ENCODE peak calls at places on chromosome 1, in seven cellular contexts. X is heart right ventricle; W is naive thymus-derived CD4-positive, alpha-beta T cell; V is pancreas; Q is sigmoid colon; D is transverse colon; I is PC-9. S is an unnamed sample.

GRCh38 chr1:150160964-150161626 is 11.4 kb downstream of the PLEKHO1 start:
- DNase-seq in X (no peak), W (no peak), V (no peak), Q (no peak), D (no peak), I (no peak), S (no peak)

GRCh38 chr1:245560460-245560859 is 405.7 kb downstream of the KIF26B start:
- DNase-seq in X (no peak), W (no peak), V (no peak), Q (no peak), D (no peak), I (no peak), S (no peak)

GRCh38 chr1:51963592-51964308 is 26.8 kb downstream of the RAB3B start:
- DNase-seq in X (no peak), W (no peak), V (no peak), Q (no peak), D (no peak), I (no peak), S (no peak)

GRCh38 chr1:29453502-29454240 is 217.3 kb downstream of the PTPRU start:
- DNase-seq in X (no peak), W (no peak), V (no peak), Q (no peak), D (no peak), I (peak; percentile 25), S (no peak)

GRCh38 chr1:161164901-161165620 is 1.2 kb upstream of the PPOX start:
- DNase-seq in X (no peak), W (no peak), V (no peak), Q (no peak), D (no peak), I (no peak), S (no peak)

GRCh38 chr1:218775476-218776170 is 398.1 kb upstream of the LYPLAL1 start:
- DNase-seq in X (no peak), W (no peak), V (no peak), Q (no peak), D (no peak), I (no peak), S (no peak)

GRCh38 chr1:24594328-24594598 is 38.4 kb downstream of the NCMAP start:
- DNase-seq in X (no peak), W (no peak), V (no peak), Q (no peak), D (no peak), I (peak; percentile 34), S (no peak)

GRCh38 chr1:151485685-151486255 is 25.4 kb upstream of the CGN start:
- DNase-seq in X (no peak), W (no peak), V (no peak), Q (no peak), D (no peak), I (no peak), S (no peak)

GRCh38 chr1:24294228-24294672 is 24.9 kb upstream of the GRHL3 start:
- DNase-seq in X (no peak), W (no peak), V (no peak), Q (peak; percentile 90), D (peak; percentile 37), I (peak; percentile 64), S (no peak)

GRCh38 chr1:211951856-211952255 is 83.5 kb downstream of the INTS7 start:
- DNase-seq in X (no peak), W (no peak), V (no peak), Q (no peak), D (no peak), I (peak; percentile 42), S (no peak)

GRCh38 chr1:109508001-109508872 is 1.3 kb downstream of the AMIGO1 start:
- DNase-seq in X (no peak), W (no peak), V (no peak), Q (peak; percentile 54), D (no peak), I (no peak), S (no peak)

GRCh38 chr1:48362901-48363300 is 109.1 kb downstream of the SPATA6 start:
- DNase-seq in X (no peak), W (no peak), V (no peak), Q (no peak), D (no peak), I (no peak), S (no peak)

GRCh38 chr1:242449211-242449610 is 75.3 kb downstream of the PLD5 start:
- DNase-seq in X (no peak), W (no peak), V (no peak), Q (no peak), D (no peak), I (no peak), S (no peak)

GRCh38 chr1:187476671-187477070 is 647.9 kb downstream of the PLA2G4A start:
- DNase-seq in X (no peak), W (no peak), V (no peak), Q (no peak), D (no peak), I (no peak), S (no peak)

GRCh38 chr1:3307359-3307758 is 147.1 kb upstream of the ARHGEF16 start:
- DNase-seq in X (no peak), W (no peak), V (no peak), Q (no peak), D (no peak), I (no peak), S (no peak)

GRCh38 chr1:225511828-225512381 is 84.1 kb upstream of the LBR start:
- DNase-seq in X (no peak), W (no peak), V (no peak), Q (no peak), D (no peak), I (no peak), S (no peak)

GRCh38 chr1:167450843-167451242 is 67.5 kb downstream of the CD247 start:
- DNase-seq in X (no peak), W (no peak), V (no peak), Q (peak; percentile 5), D (no peak), I (no peak), S (no peak)

GRCh38 chr1:56992318-56993136 is 26.7 kb upstream of the C8B start:
- DNase-seq in X (no peak), W (no peak), V (no peak), Q (no peak), D (no peak), I (no peak), S (no peak)

GRCh38 chr1:28877132-28877781 is 37.1 kb upstream of the EPB41 start:
- DNase-seq in X (peak; percentile 73), W (peak; percentile 74), V (peak; percentile 86), Q (peak; percentile 84), D (peak; percentile 84), I (peak; percentile 76), S (peak; percentile 81)

GRCh38 chr1:168921514-168922106 is 184.9 kb upstream of the ATP1B1 start:
- DNase-seq in X (no peak), W (no peak), V (no peak), Q (no peak), D (no peak), I (no peak), S (no peak)

GRCh38 chr1:245256528-245256927 is 101.7 kb downstream of the KIF26B start:
- DNase-seq in X (no peak), W (no peak), V (no peak), Q (no peak), D (no peak), I (no peak), S (no peak)

GRCh38 chr1:206890125-206890637 is 7.1 kb upstream of the IL24 start:
- DNase-seq in X (no peak), W (no peak), V (no peak), Q (no peak), D (no peak), I (no peak), S (no peak)
- H3K27ac ChIP-seq in X (no peak overlapping the region), W (no peak overlapping the region), V (peak overlapping the region; percentile 13), Q (no peak overlapping the region), D (no peak overlapping the region), I (no peak overlapping the region), S (peak overlapping the region; percentile 59)

GRCh38 chr1:224113545-224113917 is 380 bp upstream of the FBXO28 start:
- DNase-seq in X (no peak), W (no peak), V (no peak), Q (no peak), D (no peak), I (no peak), S (no peak)

GRCh38 chr1:224109981-224110380 is 3.9 kb upstream of the FBXO28 start:
- DNase-seq in X (no peak), W (no peak), V (no peak), Q (no peak), D (no peak), I (no peak), S (no peak)

GRCh38 chr1:224114787-224115175 is 870 bp downstream of the FBXO28 start:
- DNase-seq in X (no peak), W (no peak), V (no peak), Q (no peak), D (no peak), I (no peak), S (no peak)

GRCh38 chr1:224113918-224114786 is at the start of gene FBXO28:
- DNase-seq in X (peak; percentile 97), W (peak; percentile 90), V (peak; percentile 93), Q (peak; percentile 98), D (peak; percentile 95), I (peak; percentile 93), S (peak; percentile 98)

DNA sequence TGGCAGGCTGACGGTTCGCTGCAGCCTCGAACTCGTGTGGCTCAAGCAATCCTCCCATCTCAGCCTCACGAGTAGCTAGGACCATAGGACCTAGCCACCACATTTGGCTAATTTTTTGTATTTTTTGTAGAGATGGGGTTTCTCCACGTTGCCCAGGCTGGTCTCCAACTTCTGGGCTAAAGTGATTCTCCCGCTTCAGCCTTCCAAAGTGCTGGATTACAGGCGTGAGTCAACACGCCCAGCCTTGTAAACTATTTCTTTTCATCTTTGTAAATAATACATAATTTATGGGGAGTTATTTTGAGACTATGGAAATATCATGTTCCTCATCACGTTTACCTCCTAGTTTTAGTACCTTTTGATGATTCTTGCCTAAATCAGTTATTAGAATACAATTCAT is 906 bp upstream of the FBXO28 start:
- DNase-seq in X (no peak), W (no peak), V (no peak), Q (no peak), D (no peak), I (no peak), S (no peak)
- H3K4me3 ChIP-seq in X (no peak overlapping the region), W (no peak overlapping the region), V (no peak overlapping the region), Q (no peak overlapping the region), D (no peak overlapping the region), I (no peak overlapping the region), S (no peak overlapping the region)

DNA sequence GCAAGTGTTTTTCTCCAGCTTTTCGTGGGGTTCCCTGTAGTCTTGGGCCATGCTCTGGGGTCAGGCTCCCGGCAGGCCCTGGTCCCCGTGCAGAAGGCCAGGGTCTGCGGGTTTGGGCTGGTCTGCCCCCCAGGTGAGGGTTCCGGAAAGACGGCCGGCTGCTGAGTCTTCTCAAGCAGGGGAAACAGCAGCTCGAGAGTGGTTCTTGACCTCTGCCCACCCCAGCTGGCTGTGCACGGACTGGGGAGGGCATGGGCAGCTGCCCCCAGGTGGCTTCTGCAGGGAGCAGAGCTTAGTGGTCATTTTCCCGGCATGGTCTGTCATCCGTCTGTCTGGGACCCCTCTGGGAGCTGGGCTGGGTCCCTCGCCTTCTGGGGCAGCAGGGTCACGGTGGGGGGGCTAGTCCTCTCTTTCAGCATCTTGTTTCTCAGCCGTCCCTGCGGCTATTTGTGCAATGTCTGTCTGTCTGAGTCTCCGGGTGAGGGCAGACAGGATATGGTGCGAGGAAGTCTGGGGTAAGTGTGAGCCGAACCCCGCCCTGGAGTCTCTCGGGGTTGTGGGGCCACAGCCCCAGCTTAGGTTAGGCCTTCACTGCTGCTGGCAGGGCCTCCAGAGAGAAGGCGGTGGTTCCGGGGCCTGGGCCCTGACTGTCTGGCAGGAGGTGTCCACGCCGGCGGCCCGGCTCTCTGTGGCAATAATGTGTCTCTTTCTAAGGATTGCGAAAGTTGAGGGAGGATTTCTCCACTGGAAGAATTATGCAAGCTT is 6.1 kb downstream of the SKI start:
- DNase-seq in X (no peak), W (peak; percentile 52), V (peak; percentile 75), Q (peak; percentile 98), D (peak; percentile 81), I (peak; percentile 73), S (peak; percentile 92)
- H3K4me1 ChIP-seq in X (peaks cover 100% of the 10 kb centered on the region), W (peaks cover 78% of the 10 kb centered on the region), V (peaks cover 23% of the 10 kb centered on the region), Q (peaks cover 95% of the 10 kb centered on the region), D (peaks cover 100% of the 10 kb centered on the region), I (peaks cover 52% of the 10 kb centered on the region), S (peaks cover 19% of the 10 kb centered on the region)

GRCh38 chr1:226979517-226980121 is 39.5 kb downstream of the COQ8A start:
- DNase-seq in X (peak; percentile 81), W (no peak), V (no peak), Q (peak; percentile 59), D (no peak), I (no peak), S (no peak)
- H3K27ac ChIP-seq in X (peak overlapping the region; percentile 94), W (no peak overlapping the region), V (no peak overlapping the region), Q (no peak overlapping the region), D (no peak overlapping the region), I (no peak overlapping the region), S (peak overlapping the region; percentile 88)